ENCODE peak calls at places on chromosomes 12 and 14, in six cellular contexts. K is NCI-H748 treated with DMSO at 0.1 percent for 48 hours; N is foreskin melanocyte; S is amniotic stem cell; A is naive thymus-derived CD4-positive, alpha-beta T cell; I is activated T-helper 1 cell treated with Interleukin-2 at 50 U/mL for 16 hours. E is an unnamed sample.

GRCh38 chr12:118714051-118714460 is 267.3 kb upstream of the SRRM4 start:
- DNase-seq in N (peak; percentile 48), K (peak; percentile 74), S (no peak), I (no peak), A (no peak), E (no peak)

GRCh38 chr12:59904874-59905521 is 309.2 kb downstream of the SLC16A7 start:
- DNase-seq in S (peak; percentile 66), A (no peak), N (peak; percentile 3), I (no peak), K (no peak), E (peak; percentile 93)

GRCh38 chr12:117141097-117141898 is 42.1 kb upstream of the TESC start:
- DNase-seq in S (no peak), K (no peak), I (no peak), A (no peak), N (no peak), E (no peak)

GRCh38 chr14:99430491-99430890 is 50.2 kb downstream of the SETD3 start:
- DNase-seq in N (no peak), K (no peak), I (peak; percentile 8), A (no peak), S (no peak), E (no peak)

GRCh38 chr12:65308601-65309071 is 30.2 kb downstream of the MSRB3 start:
- DNase-seq in I (no peak), N (no peak), A (no peak), K (no peak), S (no peak), E (peak; percentile 47)

GRCh38 chr12:47396902-47397663 is 308.7 kb downstream of the RPAP3 start:
- DNase-seq in K (no peak), S (no peak), I (no peak), N (no peak), A (no peak), E (no peak)

GRCh38 chr14:41605550-41606248 is 977 bp upstream of the LRFN5 start:
- DNase-seq in S (no peak), I (no peak), N (no peak), A (no peak), K (peak; percentile 34), E (peak; percentile 44)

GRCh38 chr12:93174048-93174447 is 203.7 kb upstream of the NUDT4 start:
- DNase-seq in S (no peak), I (no peak), N (no peak), A (no peak), K (no peak), E (peak; percentile 82)